ENCODE peak calls at places on chromosomes 12 and 14, in five cellular contexts. E is mesenchymal stem cell, N is H1, R is H9, A is trophoblast cell. Z is an unnamed sample.

GRCh38 chr12:80607361-80608135 is 99.9 kb upstream of the MYF6 start:
- DNase-seq in N (no peak), R (no peak), A (peak; percentile 20), E (no peak), Z (no peak)

GRCh38 chr14:63078606-63079005 is 33.3 kb upstream of the KCNH5 start:
- DNase-seq in A (no peak), E (no peak), R (no peak), N (no peak), Z (no peak)

GRCh38 chr14:72636094-72636493 is 257.8 kb downstream of the DPF3 start:
- DNase-seq in E (no peak), R (no peak), N (no peak), A (no peak), Z (no peak)

GRCh38 chr12:24728366-24728765 is 220.5 kb downstream of the BCAT1 start:
- DNase-seq in A (peak; percentile 36), N (no peak), E (peak; percentile 53), R (no peak), Z (no peak)

GRCh38 chr12:65631621-65632111 is 192.6 kb upstream of the HMGA2 start:
- DNase-seq in N (no peak), E (peak; percentile 97), A (peak; percentile 97), R (no peak), Z (no peak)

GRCh38 chr12:47111854-47112253 is 32.1 kb upstream of the AMIGO2 start:
- DNase-seq in E (no peak), N (no peak), A (no peak), R (no peak), Z (no peak)

GRCh38 chr14:33343016-33343415 is 404.3 kb downstream of the NPAS3 start:
- DNase-seq in N (no peak), E (peak; percentile 48), R (no peak), A (peak; percentile 13), Z (no peak)

GRCh38 chr14:103007555-103007954 is 49.8 kb downstream of the CDC42BPB start:
- DNase-seq in E (no peak), N (no peak), R (no peak), A (no peak), Z (no peak)

GRCh38 chr12:122874081-122874480 is 21.8 kb downstream of the VPS37B start:
- DNase-seq in E (no peak), N (no peak), R (peak; percentile 58), A (no peak), Z (no peak)

GRCh38 chr12:11958216-11959091 is 112.3 kb upstream of the BCL2L14 start:
- DNase-seq in E (peak; percentile 77), A (peak; percentile 10), R (no peak), N (peak; percentile 37), Z (no peak)

GRCh38 chr14:104139460-104140212 is 1.2 kb downstream of the KIF26A start:
- DNase-seq in N (peak; percentile 52), A (no peak), R (peak; percentile 36), E (no peak), Z (no peak)

GRCh38 chr12:11875414-11875935 is 195.3 kb upstream of the BCL2L14 start:
- DNase-seq in R (no peak), N (no peak), E (peak; percentile 11), A (peak; percentile 39), Z (no peak)

GRCh38 chr14:24315807-24316596 is 4.7 kb downstream of the LTB4R start:
- DNase-seq in A (peak; percentile 76), R (peak; percentile 81), E (no peak), N (peak; percentile 78), Z (no peak)

GRCh38 chr12:64088431-64089349 is 133.4 kb downstream of the KICS2 start:
- DNase-seq in A (peak; percentile 88), E (peak; percentile 88), R (peak; percentile 71), N (no peak), Z (peak; percentile 23)

GRCh38 chr14:61537567-61538463 is 157.5 kb upstream of the HIF1A start:
- DNase-seq in R (peak; percentile 56), A (peak; percentile 76), N (no peak), E (peak; percentile 76), Z (no peak)

GRCh38 chr14:104563742-104564615 is 15.6 kb upstream of the C14orf180 start:
- DNase-seq in N (peak; percentile 96), E (peak; percentile 53), R (peak; percentile 94), A (peak; percentile 69), Z (peak; percentile 67)

GRCh38 chr14:78747809-78748208 is 577.6 kb downstream of the NRXN3 start:
- DNase-seq in E (no peak), A (no peak), R (no peak), N (no peak), Z (no peak)

GRCh38 chr14:103155013-103155412 is 31.8 kb downstream of the TNFAIP2 start:
- DNase-seq in A (peak; percentile 94), N (no peak), R (no peak), E (peak; percentile 69), Z (no peak)

GRCh38 chr12:91057771-91058170 is at the start of gene KERA:
- DNase-seq in A (no peak), R (no peak), E (no peak), N (no peak), Z (no peak)

GRCh38 chr14:101595887-101596721 is 34.8 kb downstream of the DIO3 start:
- DNase-seq in R (no peak), E (no peak), A (no peak), N (no peak), Z (no peak)

GRCh38 chr12:25491396-25491948 is 61.6 kb downstream of the LMNTD1 start:
- DNase-seq in E (no peak), R (no peak), N (no peak), A (peak; percentile 52), Z (peak; percentile 50)

GRCh38 chr14:90857866-90858265 is 41.6 kb upstream of the TTC7B start:
- DNase-seq in E (no peak), N (no peak), R (no peak), A (no peak), Z (no peak)

GRCh38 chr14:42023452-42023851 is 416.8 kb downstream of the LRFN5 start:
- DNase-seq in E (peak; percentile 35), R (no peak), N (no peak), A (no peak), Z (no peak)

GRCh38 chr12:70757830-70758493 is 120.7 kb upstream of the PTPRB start:
- DNase-seq in N (no peak), E (no peak), R (no peak), A (no peak), Z (no peak)

GRCh38 chr12:123034865-123035264 is 54.4 kb downstream of the ARL6IP4 start:
- DNase-seq in R (no peak), N (no peak), A (no peak), E (peak; percentile 77), Z (no peak)

GRCh38 chr14:32932921-32933622 is 5.6 kb upstream of the NPAS3 start:
- DNase-seq in E (peak; percentile 16), R (peak; percentile 81), A (no peak), N (peak; percentile 87), Z (peak; percentile 45)

GRCh38 chr12:3416159-3416558 is 74.8 kb upstream of the PRMT8 start:
- DNase-seq in N (no peak), A (no peak), E (no peak), R (no peak), Z (no peak)

GRCh38 chr14:56666716-56667115 is 87.1 kb downstream of the TMEM260 start:
- DNase-seq in A (peak; percentile 85), E (peak; percentile 27), R (no peak), N (no peak), Z (no peak)

GRCh38 chr12:76874027-76874426 is 4.8 kb downstream of the CSRP2 start:
- DNase-seq in E (no peak), N (no peak), R (no peak), A (no peak), Z (no peak)

GRCh38 chr12:110256780-110257431 is 24.1 kb upstream of the ATP2A2 start:
- DNase-seq in R (no peak), N (no peak), E (peak; percentile 62), A (peak; percentile 51), Z (no peak)

GRCh38 chr12:110253176-110253575 is 27.9 kb upstream of the ATP2A2 start:
- DNase-seq in E (peak; percentile 69), R (peak; percentile 26), A (peak; percentile 21), N (no peak), Z (no peak)

GRCh38 chr12:110262442-110263388 is 18.3 kb upstream of the ATP2A2 start:
- DNase-seq in N (no peak), R (no peak), E (peak; percentile 70), A (peak; percentile 58), Z (no peak)

GRCh38 chr12:110254971-110255540 is 26.0 kb upstream of the ATP2A2 start:
- DNase-seq in R (peak; percentile 11), A (no peak), E (no peak), N (no peak), Z (no peak)

DNA sequence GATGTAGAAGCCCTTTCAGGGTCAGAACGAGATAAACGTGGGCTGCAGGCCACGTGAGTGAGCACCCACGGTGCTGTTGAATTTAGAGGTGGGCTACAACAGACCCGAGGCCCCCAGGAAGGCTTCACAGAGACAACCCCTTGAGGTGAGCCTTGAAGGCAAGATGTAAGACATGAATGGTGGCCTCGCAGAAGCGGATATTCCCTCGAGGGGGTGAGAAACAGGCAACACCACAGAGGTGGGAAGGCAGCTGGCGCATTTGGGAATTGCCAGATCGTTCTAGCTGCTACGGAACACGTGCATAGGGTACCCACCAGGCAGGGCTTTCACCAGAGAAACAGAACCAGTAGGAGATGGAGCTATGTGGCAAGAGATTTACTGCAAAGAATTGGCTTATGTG is 22.6 kb upstream of the ATP2A2 start:
- DNase-seq in R (no peak), N (no peak), A (no peak), E (no peak), Z (no peak)
- H2BK12ac ChIP-seq in R (no peak overlapping the region), N (no peak overlapping the region), A (no peak overlapping the region), E (peak overlapping the region; percentile 70), Z (no peak overlapping the region)

GRCh38 chr12:16606201-16606849 is 363 bp upstream of the LMO3 start:
- DNase-seq in N (peak; percentile 65), A (peak; percentile 5), R (peak; percentile 78), E (peak; percentile 49), Z (no peak)
- H3K27me3 ChIP-seq in N (no peaks in the 10 kb centered on the region), A (peaks cover 34% of the 10 kb centered on the region), R (peaks cover 5% of the 10 kb centered on the region), E (peaks cover 11% of the 10 kb centered on the region), Z (peaks cover 64% of the 10 kb centered on the region)

DNA sequence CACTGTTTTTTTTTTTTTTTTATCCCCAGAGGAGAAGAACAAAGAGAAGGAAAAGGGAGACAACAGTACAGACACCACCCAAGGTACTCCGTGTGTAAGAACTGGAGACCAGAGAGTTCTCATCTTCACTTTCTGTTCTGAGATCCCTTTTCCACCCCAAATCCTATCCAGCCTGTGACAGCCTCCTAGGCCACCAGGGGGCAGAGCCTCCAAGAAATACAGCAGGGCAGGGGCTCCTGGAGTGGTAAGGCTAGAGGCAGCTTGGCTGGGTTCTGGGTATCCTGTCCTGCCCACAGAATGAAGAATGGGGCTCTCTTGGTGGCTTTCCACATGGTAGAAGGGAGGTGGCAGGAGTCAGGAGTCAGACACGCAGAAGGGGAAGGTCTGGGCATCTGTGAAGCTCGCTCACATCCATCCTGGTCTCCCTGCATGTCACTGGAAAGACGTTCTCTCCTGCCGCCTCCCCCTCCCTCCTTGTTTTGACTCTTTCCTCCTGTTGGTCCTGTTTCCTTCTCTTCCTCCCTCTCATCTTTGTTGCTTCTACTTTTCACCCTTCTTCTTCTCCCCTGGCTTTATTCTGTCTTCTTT is 12.0 kb downstream of the CLSTN3 start:
- DNase-seq in R (peak; percentile 81), A (peak; percentile 73), E (peak; percentile 59), N (peak; percentile 85), Z (peak; percentile 39)
- H2BK12ac ChIP-seq in R (no peak overlapping the region), A (no peak overlapping the region), E (no peak overlapping the region), N (no peak overlapping the region), Z (no peak overlapping the region)

DNA sequence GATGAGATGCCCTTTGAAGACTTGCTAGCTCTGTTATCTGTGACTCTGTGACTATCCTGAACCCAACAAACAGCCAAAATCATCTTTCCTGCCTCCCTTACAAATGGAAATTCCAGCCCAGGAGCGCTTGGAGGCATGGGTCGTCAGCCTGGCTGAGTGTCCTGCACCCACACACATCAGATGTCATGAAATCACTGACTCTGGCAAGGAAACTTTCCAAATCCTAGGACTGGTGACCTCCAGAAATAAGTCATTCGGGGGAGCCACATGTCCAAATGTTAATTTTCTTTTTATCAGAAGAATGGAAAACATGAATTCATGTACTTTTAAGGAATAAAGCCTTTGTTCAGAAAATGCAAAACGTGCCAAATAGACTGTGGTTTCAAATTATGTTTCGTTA is 96.3 kb upstream of the EVL start:
- DNase-seq in N (no peak), A (no peak), E (no peak), R (no peak), Z (no peak)
- H3K27me3 ChIP-seq in N (peaks cover 6% of the 10 kb centered on the region), A (no peaks in the 10 kb centered on the region), E (no peaks in the 10 kb centered on the region), R (peaks cover 17% of the 10 kb centered on the region), Z (peaks cover 18% of the 10 kb centered on the region)